ENCODE peak calls at places on chromosomes 6 and 20, in seven cellular contexts. One of them, this sample, is unnamed.

GRCh38 chr20:46523696-46524328 is 10.5 kb upstream of the ZNF334 start:
- DNase-seq in neural crest cell: no peak
- DNase-seq in GM04504: no peak
- DNase-seq in prostate gland: no peak
- DNase-seq in stimulated activated CD8-positive, alpha-beta memory T cell treated with anti-CD3 and anti-CD28 coated beads, Interleukin-15, amount 100 ng/mL, for 1 hour: no peak
- DNase-seq in activated T-cell treated with anti-CD3 and anti-CD28 coated beads, Interleukin-2, amount 50 U/mL, for 1 hour: no peak
- DNase-seq in B cell: no peak
- DNase-seq in this sample: no peak

GRCh38 chr20:39553120-39553519 is 591.0 kb downstream of the DHX35 start:
- DNase-seq in neural crest cell: no peak
- DNase-seq in GM04504: no peak
- DNase-seq in prostate gland: no peak
- DNase-seq in stimulated activated CD8-positive, alpha-beta memory T cell treated with anti-CD3 and anti-CD28 coated beads, Interleukin-15, amount 100 ng/mL, for 1 hour: no peak
- DNase-seq in activated T-cell treated with anti-CD3 and anti-CD28 coated beads, Interleukin-2, amount 50 U/mL, for 1 hour: no peak
- DNase-seq in B cell: no peak
- DNase-seq in this sample: no peak

GRCh38 chr20:41415191-41415590 is 48.6 kb upstream of the EMILIN3 start:
- DNase-seq in neural crest cell: no peak
- DNase-seq in GM04504: no peak
- DNase-seq in prostate gland: no peak
- DNase-seq in stimulated activated CD8-positive, alpha-beta memory T cell treated with anti-CD3 and anti-CD28 coated beads, Interleukin-15, amount 100 ng/mL, for 1 hour: no peak
- DNase-seq in activated T-cell treated with anti-CD3 and anti-CD28 coated beads, Interleukin-2, amount 50 U/mL, for 1 hour: no peak
- DNase-seq in B cell: no peak
- DNase-seq in this sample: no peak

GRCh38 chr6:25413506-25413905 is 134.3 kb downstream of the CARMIL1 start:
- DNase-seq in neural crest cell: no peak
- DNase-seq in GM04504: no peak
- DNase-seq in prostate gland: no peak
- DNase-seq in stimulated activated CD8-positive, alpha-beta memory T cell treated with anti-CD3 and anti-CD28 coated beads, Interleukin-15, amount 100 ng/mL, for 1 hour: no peak
- DNase-seq in activated T-cell treated with anti-CD3 and anti-CD28 coated beads, Interleukin-2, amount 50 U/mL, for 1 hour: no peak
- DNase-seq in B cell: no peak
- DNase-seq in this sample: no peak

GRCh38 chr20:38143646-38144554 is 21.2 kb downstream of the TGM2 start:
- DNase-seq in neural crest cell: no peak
- DNase-seq in GM04504: peak
- DNase-seq in prostate gland: no peak
- DNase-seq in stimulated activated CD8-positive, alpha-beta memory T cell treated with anti-CD3 and anti-CD28 coated beads, Interleukin-15, amount 100 ng/mL, for 1 hour: no peak
- DNase-seq in activated T-cell treated with anti-CD3 and anti-CD28 coated beads, Interleukin-2, amount 50 U/mL, for 1 hour: no peak
- DNase-seq in B cell: no peak
- DNase-seq in this sample: peak

GRCh38 chr20:11170565-11170964 is 496.8 kb upstream of the JAG1 start:
- DNase-seq in neural crest cell: no peak
- DNase-seq in GM04504: no peak
- DNase-seq in prostate gland: no peak
- DNase-seq in stimulated activated CD8-positive, alpha-beta memory T cell treated with anti-CD3 and anti-CD28 coated beads, Interleukin-15, amount 100 ng/mL, for 1 hour: no peak
- DNase-seq in activated T-cell treated with anti-CD3 and anti-CD28 coated beads, Interleukin-2, amount 50 U/mL, for 1 hour: no peak
- DNase-seq in B cell: no peak
- DNase-seq in this sample: peak

GRCh38 chr20:58893355-58894151 is 41.0 kb downstream of the GNAS start:
- DNase-seq in neural crest cell: no peak
- DNase-seq in GM04504: no peak
- DNase-seq in prostate gland: no peak
- DNase-seq in stimulated activated CD8-positive, alpha-beta memory T cell treated with anti-CD3 and anti-CD28 coated beads, Interleukin-15, amount 100 ng/mL, for 1 hour: no peak
- DNase-seq in activated T-cell treated with anti-CD3 and anti-CD28 coated beads, Interleukin-2, amount 50 U/mL, for 1 hour: no peak
- DNase-seq in B cell: no peak
- DNase-seq in this sample: no peak

GRCh38 chr20:63747622-63748355 is 8.2 kb downstream of the SLC2A4RG start:
- DNase-seq in neural crest cell: no peak
- DNase-seq in GM04504: no peak
- DNase-seq in prostate gland: no peak
- DNase-seq in stimulated activated CD8-positive, alpha-beta memory T cell treated with anti-CD3 and anti-CD28 coated beads, Interleukin-15, amount 100 ng/mL, for 1 hour: no peak
- DNase-seq in activated T-cell treated with anti-CD3 and anti-CD28 coated beads, Interleukin-2, amount 50 U/mL, for 1 hour: no peak
- DNase-seq in B cell: no peak
- DNase-seq in this sample: no peak

GRCh38 chr6:169956580-169956979 is 205.2 kb downstream of the ERMARD start:
- DNase-seq in neural crest cell: no peak
- DNase-seq in GM04504: no peak
- DNase-seq in prostate gland: no peak
- DNase-seq in stimulated activated CD8-positive, alpha-beta memory T cell treated with anti-CD3 and anti-CD28 coated beads, Interleukin-15, amount 100 ng/mL, for 1 hour: no peak
- DNase-seq in activated T-cell treated with anti-CD3 and anti-CD28 coated beads, Interleukin-2, amount 50 U/mL, for 1 hour: no peak
- DNase-seq in B cell: peak
- DNase-seq in this sample: no peak

GRCh38 chr6:20340459-20340858 is 61.2 kb upstream of the E2F3 start:
- DNase-seq in neural crest cell: no peak
- DNase-seq in GM04504: no peak
- DNase-seq in prostate gland: no peak
- DNase-seq in stimulated activated CD8-positive, alpha-beta memory T cell treated with anti-CD3 and anti-CD28 coated beads, Interleukin-15, amount 100 ng/mL, for 1 hour: no peak
- DNase-seq in activated T-cell treated with anti-CD3 and anti-CD28 coated beads, Interleukin-2, amount 50 U/mL, for 1 hour: no peak
- DNase-seq in B cell: no peak
- DNase-seq in this sample: no peak

GRCh38 chr20:31603822-31604566 is 1.1 kb upstream of the ID1 start:
- DNase-seq in neural crest cell: peak
- DNase-seq in GM04504: peak
- DNase-seq in prostate gland: peak
- DNase-seq in stimulated activated CD8-positive, alpha-beta memory T cell treated with anti-CD3 and anti-CD28 coated beads, Interleukin-15, amount 100 ng/mL, for 1 hour: peak
- DNase-seq in activated T-cell treated with anti-CD3 and anti-CD28 coated beads, Interleukin-2, amount 50 U/mL, for 1 hour: peak
- DNase-seq in B cell: peak
- DNase-seq in this sample: peak

This sample was measured in HS-27A.